ENCODE peak calls at places on chromosomes 13 and 19, in eight cellular contexts. One of them, this sample, is unnamed.

GRCh38 chr19:53004242-53004641 is 9.5 kb upstream of the ERVV-1 start:
- DNase-seq in CD8-positive, alpha-beta memory T cell: no peak
- DNase-seq in hepatocyte: no peak
- DNase-seq in skeletal muscle cell: no peak
- DNase-seq in RWPE1: no peak
- DNase-seq in lower leg skin: no peak
- DNase-seq in stomach: no peak
- DNase-seq in foreskin fibroblast: no peak
- DNase-seq in this sample: no peak

GRCh38 chr13:110133425-110134235 is 173.3 kb downstream of the COL4A1 start:
- DNase-seq in CD8-positive, alpha-beta memory T cell: no peak
- DNase-seq in hepatocyte: no peak
- DNase-seq in skeletal muscle cell: no peak
- DNase-seq in RWPE1: no peak
- DNase-seq in lower leg skin: no peak
- DNase-seq in stomach: no peak
- DNase-seq in foreskin fibroblast: no peak
- DNase-seq in this sample: no peak

GRCh38 chr13:43232866-43233265 is 209.5 kb downstream of the DNAJC15 start:
- DNase-seq in CD8-positive, alpha-beta memory T cell: no peak
- DNase-seq in hepatocyte: no peak
- DNase-seq in skeletal muscle cell: peak
- DNase-seq in RWPE1: peak
- DNase-seq in lower leg skin: no peak
- DNase-seq in stomach: no peak
- DNase-seq in foreskin fibroblast: peak
- DNase-seq in this sample: no peak

GRCh38 chr13:80473695-80474094 is 132.8 kb upstream of the SPRY2 start:
- DNase-seq in CD8-positive, alpha-beta memory T cell: no peak
- DNase-seq in hepatocyte: peak
- DNase-seq in skeletal muscle cell: peak
- DNase-seq in RWPE1: peak
- DNase-seq in lower leg skin: no peak
- DNase-seq in stomach: no peak
- DNase-seq in foreskin fibroblast: peak
- DNase-seq in this sample: no peak

GRCh38 chr19:16886305-16886880 is 2.4 kb upstream of the F2RL3 start:
- DNase-seq in CD8-positive, alpha-beta memory T cell: no peak
- DNase-seq in hepatocyte: peak
- DNase-seq in skeletal muscle cell: peak
- DNase-seq in RWPE1: no peak
- DNase-seq in lower leg skin: peak
- DNase-seq in stomach: no peak
- DNase-seq in foreskin fibroblast: peak
- DNase-seq in this sample: peak

GRCh38 chr13:111866731-111867245 is 200.2 kb upstream of the SOX1 start:
- DNase-seq in CD8-positive, alpha-beta memory T cell: no peak
- DNase-seq in hepatocyte: no peak
- DNase-seq in skeletal muscle cell: no peak
- DNase-seq in RWPE1: no peak
- DNase-seq in lower leg skin: no peak
- DNase-seq in stomach: no peak
- DNase-seq in foreskin fibroblast: no peak
- DNase-seq in this sample: no peak

GRCh38 chr13:67299731-67300130 is 69.6 kb upstream of the PCDH9 start:
- DNase-seq in CD8-positive, alpha-beta memory T cell: no peak
- DNase-seq in hepatocyte: no peak
- DNase-seq in skeletal muscle cell: no peak
- DNase-seq in RWPE1: no peak
- DNase-seq in lower leg skin: no peak
- DNase-seq in stomach: no peak
- DNase-seq in foreskin fibroblast: peak
- DNase-seq in this sample: no peak

GRCh38 chr19:33819875-33820781 is 23.5 kb downstream of the KCTD15 start:
- DNase-seq in CD8-positive, alpha-beta memory T cell: no peak
- DNase-seq in hepatocyte: peak
- DNase-seq in skeletal muscle cell: peak
- DNase-seq in RWPE1: peak
- DNase-seq in lower leg skin: peak
- DNase-seq in stomach: peak
- DNase-seq in foreskin fibroblast: peak
- DNase-seq in this sample: peak

GRCh38 chr19:13128583-13128982 is 10.5 kb downstream of the NACC1 start:
- DNase-seq in CD8-positive, alpha-beta memory T cell: no peak
- DNase-seq in hepatocyte: peak
- DNase-seq in skeletal muscle cell: no peak
- DNase-seq in RWPE1: no peak
- DNase-seq in lower leg skin: no peak
- DNase-seq in stomach: no peak
- DNase-seq in foreskin fibroblast: no peak
- DNase-seq in this sample: no peak

GRCh38 chr19:6119031-6119430 is 8.7 kb upstream of the RFX2 start:
- DNase-seq in CD8-positive, alpha-beta memory T cell: no peak
- DNase-seq in hepatocyte: no peak
- DNase-seq in skeletal muscle cell: no peak
- DNase-seq in RWPE1: no peak
- DNase-seq in lower leg skin: no peak
- DNase-seq in stomach: no peak
- DNase-seq in foreskin fibroblast: no peak
- DNase-seq in this sample: no peak

This sample was measured in small intestine.